ENCODE peak calls at places on chromosomes 12 and 14, in ten cellular contexts. T is ELF-1; Q is anterior cingulate cortex; E is neural crest cell; Y is pons; D is naive thymus-derived CD8-positive, alpha-beta T cell; C is cardiac fibroblast; Z is ovary; U is left ventricle myocardium superior; F is stimulated activated CD4-positive, alpha-beta T cell treated with anti-CD3 and anti-CD28 coated beads, TNF-alpha, amount 100 ng/mL, for 24 hours. X is an unnamed sample.

GRCh38 chr12:124484526-124484953 is 82.9 kb downstream of the NCOR2 start:
- DNase-seq in U (no peak), F (no peak), T (no peak), E (no peak), C (no peak), Z (no peak), D (no peak), Y (no peak), Q (no peak), X (no peak)

GRCh38 chr12:93134175-93134574 is 205.1 kb upstream of the EEA1 start:
- DNase-seq in E (no peak), U (no peak), D (no peak), Y (no peak), T (no peak), F (no peak), Z (no peak), C (no peak), Q (no peak), X (no peak)

GRCh38 chr12:29521951-29522350 is 24.5 kb upstream of the OVCH1 start:
- DNase-seq in Q (no peak), Z (no peak), D (no peak), E (no peak), Y (no peak), T (no peak), C (peak), U (no peak), F (no peak), X (no peak)

GRCh38 chr14:99802301-99803105 is 9.3 kb downstream of the EML1 start:
- DNase-seq in E (no peak), F (no peak), D (no peak), U (no peak), Y (no peak), T (no peak), Q (no peak), Z (no peak), C (no peak), X (no peak)

GRCh38 chr14:41749425-41749824 is 142.7 kb downstream of the LRFN5 start:
- DNase-seq in E (no peak), F (no peak), D (peak), Z (no peak), Q (no peak), C (peak), Y (no peak), U (no peak), T (no peak), X (no peak)

GRCh38 chr12:131927110-131928079 is 1.7 kb upstream of the PUS1 start:
- DNase-seq in D (no peak), F (no peak), Q (no peak), C (no peak), Y (no peak), U (no peak), E (no peak), T (peak), Z (peak), X (no peak)

GRCh38 chr14:75229576-75229922 is 49.1 kb upstream of the FOS start:
- DNase-seq in Q (no peak), C (no peak), Y (no peak), Z (no peak), F (no peak), T (no peak), E (no peak), U (no peak), D (no peak), X (no peak)

GRCh38 chr12:12091977-12092663 is 21.4 kb downstream of the BCL2L14 start:
- DNase-seq in U (peak), C (no peak), Q (no peak), Z (no peak), D (no peak), T (no peak), E (no peak), F (no peak), Y (no peak), X (no peak)

GRCh38 chr14:60945984-60946383 is 34.9 kb downstream of the TRMT5 start:
- DNase-seq in C (no peak), U (no peak), Y (no peak), D (no peak), Z (no peak), Q (no peak), F (no peak), T (no peak), E (no peak), X (no peak)

GRCh38 chr12:57610553-57611115 is 601 bp upstream of the ARHGEF25 start:
- DNase-seq in Z (peak), Y (no peak), Q (no peak), E (no peak), C (no peak), F (no peak), T (no peak), D (no peak), U (peak), X (no peak)

GRCh38 chr14:32286602-32287001 is 42.5 kb upstream of the AKAP6 start:
- DNase-seq in C (no peak), T (no peak), F (no peak), Z (no peak), E (no peak), Y (no peak), Q (no peak), D (no peak), U (no peak), X (no peak)

GRCh38 chr12:119710941-119711551 is 43.1 kb downstream of the PRKAB1 start:
- DNase-seq in D (no peak), Z (no peak), F (no peak), C (no peak), Q (no peak), T (no peak), U (no peak), Y (no peak), E (no peak), X (peak)

GRCh38 chr12:89857652-89858274 is 149.1 kb upstream of the ATP2B1 start:
- DNase-seq in U (no peak), C (no peak), F (no peak), E (no peak), Z (no peak), T (no peak), D (no peak), Y (peak), Q (no peak), X (no peak)

GRCh38 chr12:49673446-49674317 is 33.5 kb downstream of the FMNL3 start:
- DNase-seq in Z (peak), F (no peak), E (peak), T (peak), Q (peak), U (peak), C (peak), Y (peak), D (no peak), X (peak)

GRCh38 chr14:52885230-52885629 is 65.6 kb downstream of the FERMT2 start:
- DNase-seq in C (peak), Z (no peak), Y (no peak), F (no peak), Q (no peak), T (no peak), E (no peak), D (no peak), U (no peak), X (no peak)

GRCh38 chr12:1080520-1081223 is 89.6 kb downstream of the ERC1 start:
- DNase-seq in C (no peak), D (no peak), Z (no peak), U (no peak), Y (no peak), E (no peak), F (no peak), Q (no peak), T (no peak), X (no peak)

GRCh38 chr14:105842105-105842504 is 315.7 kb downstream of the TMEM121 start:
- DNase-seq in Y (no peak), C (no peak), U (no peak), T (no peak), E (no peak), Z (no peak), D (no peak), F (no peak), Q (no peak), X (no peak)

GRCh38 chr12:66288121-66288520 is 14.2 kb upstream of the HELB start:
- DNase-seq in T (no peak), F (no peak), C (no peak), Q (no peak), E (no peak), D (peak), U (no peak), Z (no peak), Y (no peak), X (no peak)

GRCh38 chr12:91978143-91978542 is 167.5 kb downstream of the BTG1 start:
- DNase-seq in Q (no peak), U (no peak), Y (no peak), T (no peak), Z (no peak), D (peak), E (no peak), C (no peak), F (no peak), X (no peak)

GRCh38 chr12:89468017-89468416 is 56.6 kb downstream of the GALNT4 start:
- DNase-seq in E (no peak), Q (no peak), Y (no peak), D (no peak), F (no peak), Z (no peak), T (no peak), U (no peak), C (no peak), X (no peak)

GRCh38 chr14:47439953-47440352 is 235.5 kb downstream of the MDGA2 start:
- DNase-seq in U (no peak), Q (no peak), E (no peak), Y (no peak), F (no peak), C (no peak), T (no peak), D (no peak), Z (no peak), X (no peak)

X was measured in putamen.